ENCODE peak calls at places on chromosome 1, in four cellular contexts. One of them, this sample, is unnamed.

GRCh38 chr1:247334378-247335133 is 2.9 kb upstream of the ZNF496 start:
- DNase-seq in substantia nigra: no peak
- DNase-seq in heart right ventricle: no peak
- DNase-seq in kidney: no peak
- DNase-seq in this sample: no peak

GRCh38 chr1:15767941-15768340 is 9.3 kb downstream of the FBLIM1 start:
- DNase-seq in substantia nigra: no peak
- DNase-seq in heart right ventricle: no peak
- DNase-seq in kidney: no peak
- DNase-seq in this sample: no peak

GRCh38 chr1:35574655-35575400 is 1.7 kb downstream of the TFAP2E start:
- DNase-seq in substantia nigra: no peak
- DNase-seq in heart right ventricle: no peak
- DNase-seq in kidney: peak
- DNase-seq in this sample: no peak

GRCh38 chr1:84620720-84621313 is 46.6 kb upstream of the CTBS start:
- DNase-seq in substantia nigra: peak
- DNase-seq in heart right ventricle: peak
- DNase-seq in kidney: peak
- DNase-seq in this sample: peak

GRCh38 chr1:54007613-54008012 is 10.4 kb downstream of the LDLRAD1 start:
- DNase-seq in substantia nigra: no peak
- DNase-seq in heart right ventricle: no peak
- DNase-seq in kidney: no peak
- DNase-seq in this sample: no peak

GRCh38 chr1:210437781-210438180 is 109.1 kb downstream of the HHAT start:
- DNase-seq in substantia nigra: no peak
- DNase-seq in heart right ventricle: no peak
- DNase-seq in kidney: no peak
- DNase-seq in this sample: no peak

GRCh38 chr1:87115317-87115885 is 201.0 kb downstream of the HS2ST1 start:
- DNase-seq in substantia nigra: no peak
- DNase-seq in heart right ventricle: no peak
- DNase-seq in kidney: no peak
- DNase-seq in this sample: no peak

GRCh38 chr1:104574619-104575018 is 824.9 kb downstream of the AMY1C start:
- DNase-seq in substantia nigra: no peak
- DNase-seq in heart right ventricle: no peak
- DNase-seq in kidney: no peak
- DNase-seq in this sample: no peak

GRCh38 chr1:99590578-99591209 is 55.2 kb upstream of the PALMD start:
- DNase-seq in substantia nigra: no peak
- DNase-seq in heart right ventricle: peak
- DNase-seq in kidney: no peak
- DNase-seq in this sample: no peak

GRCh38 chr1:64536217-64536835 is 66.4 kb downstream of the CACHD1 start:
- DNase-seq in substantia nigra: no peak
- DNase-seq in heart right ventricle: no peak
- DNase-seq in kidney: no peak
- DNase-seq in this sample: no peak

GRCh38 chr1:165827199-165828102 is at the start of gene UCK2:
- DNase-seq in substantia nigra: peak
- DNase-seq in heart right ventricle: peak
- DNase-seq in kidney: peak
- DNase-seq in this sample: peak

GRCh38 chr1:10735603-10736305 is 60.7 kb downstream of the CASZ1 start:
- DNase-seq in substantia nigra: no peak
- DNase-seq in heart right ventricle: no peak
- DNase-seq in kidney: no peak
- DNase-seq in this sample: no peak

GRCh38 chr1:10733474-10733873 is 63.0 kb downstream of the CASZ1 start:
- DNase-seq in substantia nigra: no peak
- DNase-seq in heart right ventricle: no peak
- DNase-seq in kidney: no peak
- DNase-seq in this sample: no peak

GRCh38 chr1:10736623-10737267 is 59.7 kb downstream of the CASZ1 start:
- DNase-seq in substantia nigra: no peak
- DNase-seq in heart right ventricle: no peak
- DNase-seq in kidney: peak
- DNase-seq in this sample: no peak

GRCh38 chr1:10733967-10734366 is 62.5 kb downstream of the CASZ1 start:
- DNase-seq in substantia nigra: no peak
- DNase-seq in heart right ventricle: no peak
- DNase-seq in kidney: no peak
- DNase-seq in this sample: no peak

GRCh38 chr1:10734900-10735602 is 61.4 kb downstream of the CASZ1 start:
- DNase-seq in substantia nigra: peak
- DNase-seq in heart right ventricle: peak
- DNase-seq in kidney: no peak
- DNase-seq in this sample: peak
- H3K27ac ChIP-seq in substantia nigra: no peak
- H3K27ac ChIP-seq in heart right ventricle: peak
- H3K27ac ChIP-seq in kidney: no peak
- H3K27ac ChIP-seq in this sample: peak

DNA sequence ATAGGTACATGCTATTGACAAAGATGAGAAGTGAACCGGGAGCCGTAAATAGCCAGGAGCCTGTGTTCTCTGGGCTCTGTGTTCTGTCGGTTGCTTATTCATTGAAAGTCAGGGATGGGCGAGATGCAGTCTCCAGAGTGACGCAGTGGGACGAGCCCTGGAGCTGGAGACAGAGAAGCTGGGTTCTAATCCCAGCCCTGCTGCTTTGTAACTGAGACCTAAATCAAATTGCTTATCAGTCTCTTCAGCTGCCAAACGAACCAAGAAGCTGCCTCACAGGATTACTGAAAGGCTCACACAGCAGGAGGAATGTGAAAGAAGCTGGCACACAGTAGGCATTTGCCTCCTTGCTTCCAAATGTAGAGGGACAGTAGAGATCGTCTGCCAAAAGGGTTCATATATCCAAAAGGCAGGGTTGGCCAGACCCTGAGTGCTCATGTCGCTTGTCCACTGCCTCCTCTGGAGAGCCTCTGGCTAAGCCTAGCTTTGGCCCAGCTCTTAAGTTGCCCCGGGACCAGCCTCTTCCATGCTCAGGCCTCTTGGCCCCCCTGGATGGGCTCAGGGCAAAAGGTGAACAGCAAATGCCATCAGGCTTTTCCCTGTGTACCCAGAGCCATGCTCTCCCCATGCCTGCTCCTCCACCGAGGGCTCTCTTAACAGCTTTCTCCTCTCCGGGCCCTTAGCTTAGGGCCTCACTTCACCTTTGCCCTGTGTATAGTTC is 134.2 kb upstream of the IPO9 start:
- DNase-seq in substantia nigra: no peak
- DNase-seq in heart right ventricle: no peak
- DNase-seq in kidney: no peak
- DNase-seq in this sample: no peak
- H3K27ac ChIP-seq in substantia nigra: no peak
- H3K27ac ChIP-seq in heart right ventricle: peak
- H3K27ac ChIP-seq in kidney: no peak
- H3K27ac ChIP-seq in this sample: no peak

GRCh38 chr1:238409947-238410346 is 519.2 kb upstream of the ZP4 start:
- DNase-seq in substantia nigra: no peak
- DNase-seq in heart right ventricle: no peak
- DNase-seq in kidney: no peak
- DNase-seq in this sample: no peak
- H3K27ac ChIP-seq in substantia nigra: no peak
- H3K27ac ChIP-seq in heart right ventricle: no peak
- H3K27ac ChIP-seq in kidney: no peak
- H3K27ac ChIP-seq in this sample: no peak

DNA sequence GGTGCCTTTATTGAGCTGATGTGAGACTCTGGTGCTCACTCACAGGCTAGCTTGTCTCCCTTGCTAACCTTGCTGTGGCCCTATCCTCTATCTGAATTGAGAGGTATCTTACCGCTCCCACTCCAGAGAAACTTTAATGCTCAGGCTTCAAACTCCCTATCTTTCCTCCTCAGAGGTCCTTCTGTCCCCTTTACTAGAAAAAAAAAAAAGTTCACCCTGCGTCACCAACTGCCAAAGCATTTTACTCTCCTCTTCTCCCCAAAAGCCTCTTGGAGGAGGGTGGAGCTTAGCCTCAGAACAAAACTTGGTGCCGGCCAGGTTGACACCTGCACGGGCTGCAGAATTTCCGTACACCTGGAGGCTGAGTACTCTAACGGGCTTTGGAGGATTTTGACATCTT is 55.1 kb downstream of the ATP2B4 start:
- DNase-seq in substantia nigra: no peak
- DNase-seq in heart right ventricle: no peak
- DNase-seq in kidney: no peak
- DNase-seq in this sample: no peak
- H3K27ac ChIP-seq in substantia nigra: no peak
- H3K27ac ChIP-seq in heart right ventricle: no peak
- H3K27ac ChIP-seq in kidney: no peak
- H3K27ac ChIP-seq in this sample: no peak

This sample was measured in caudate nucleus.